ENCODE peak calls at places on chromosomes 1 and 21, in five cellular contexts. F is IMR-90, N is tibial nerve, A is prostate gland, X is stomach. Y is an unnamed sample.

GRCh38 chr1:45954401-45954847 is 151.0 kb downstream of the MAST2 start:
- DNase-seq in A (peak; percentile 22), N (no peak), F (peak; percentile 82), X (no peak), Y (no peak)

GRCh38 chr1:36802018-36802417 is 232.3 kb downstream of the GRIK3 start:
- DNase-seq in N (no peak), X (no peak), F (no peak), A (no peak), Y (no peak)

GRCh38 chr1:243447844-243448243 is 192.0 kb downstream of the SDCCAG8 start:
- DNase-seq in X (no peak), A (no peak), F (no peak), N (no peak), Y (no peak)

GRCh38 chr1:43766086-43766784 is 58.9 kb downstream of the ST3GAL3 start:
- DNase-seq in F (no peak), X (no peak), N (no peak), A (no peak), Y (no peak)

GRCh38 chr1:93007941-93008577 is 46.8 kb upstream of the DIPK1A start:
- DNase-seq in N (no peak), X (no peak), A (no peak), F (peak; percentile 36), Y (no peak)

GRCh38 chr1:58769809-58770345 is 14.0 kb downstream of the JUN start:
- DNase-seq in X (no peak), F (no peak), N (no peak), A (no peak), Y (no peak)

GRCh38 chr1:182229907-182230522 is 161.6 kb downstream of the GLUL start:
- DNase-seq in A (no peak), F (no peak), N (no peak), X (no peak), Y (no peak)

GRCh38 chr1:231724876-231725647 is 98.5 kb downstream of the DISC1 start:
- DNase-seq in A (no peak), X (no peak), F (peak; percentile 36), N (no peak), Y (peak; percentile 43)

GRCh38 chr1:241605146-241605805 is 34.9 kb downstream of the CHML start:
- DNase-seq in X (no peak), A (no peak), F (no peak), N (no peak), Y (no peak)

GRCh38 chr1:23638188-23638619 is 53.4 kb upstream of the RPL11 start:
- DNase-seq in N (no peak), F (no peak), A (no peak), X (no peak), Y (no peak)

GRCh38 chr1:1431006-1431844 is 4.3 kb upstream of the VWA1 start:
- DNase-seq in N (no peak), A (no peak), X (no peak), F (no peak), Y (no peak)

GRCh38 chr1:204171751-204172178 is 5.6 kb upstream of the REN start:
- DNase-seq in A (no peak), X (no peak), N (no peak), F (peak; percentile 86), Y (no peak)

GRCh38 chr1:56430141-56430839 is 149.1 kb downstream of the PLPP3 start:
- DNase-seq in F (no peak), N (no peak), A (no peak), X (no peak), Y (no peak)

GRCh38 chr1:192805832-192806323 is 3.0 kb upstream of the RGS2 start:
- DNase-seq in N (no peak), F (peak; percentile 91), A (peak; percentile 39), X (no peak), Y (peak; percentile 34)

GRCh38 chr1:206583461-206584264 is 28.6 kb downstream of the EIF2D start:
- DNase-seq in N (peak; percentile 70), X (peak; percentile 83), F (peak; percentile 65), A (peak; percentile 79), Y (peak; percentile 57)

GRCh38 chr1:17826165-17826488 is 71.0 kb downstream of the ACTL8 start:
- DNase-seq in N (no peak), X (peak; percentile 27), A (no peak), F (peak; percentile 17), Y (peak; percentile 30)

GRCh38 chr1:112934562-112934952 is 21.4 kb downstream of the SLC16A1 start:
- DNase-seq in A (peak; percentile 8), F (peak; percentile 23), N (no peak), X (no peak), Y (no peak)

GRCh38 chr1:48488721-48489120 is 16.7 kb upstream of the SPATA6 start:
- DNase-seq in N (no peak), F (no peak), X (no peak), A (no peak), Y (no peak)

GRCh38 chr1:16101618-16102017 is 28.2 kb upstream of the FAM131C start:
- DNase-seq in F (no peak), A (no peak), X (no peak), N (no peak), Y (no peak)

GRCh38 chr1:26530898-26531598 is 1.5 kb downstream of the RPS6KA1 start:
- DNase-seq in X (peak; percentile 81), F (peak; percentile 48), N (no peak), A (peak; percentile 74), Y (peak; percentile 87)

GRCh38 chr1:22296701-22297591 is 154.0 kb upstream of the WNT4 start:
- DNase-seq in X (peak; percentile 22), A (no peak), N (no peak), F (no peak), Y (no peak)

GRCh38 chr1:193417420-193417819 is 231.0 kb upstream of the B3GALT2 start:
- DNase-seq in A (no peak), F (peak; percentile 27), X (no peak), N (no peak), Y (no peak)

DNA sequence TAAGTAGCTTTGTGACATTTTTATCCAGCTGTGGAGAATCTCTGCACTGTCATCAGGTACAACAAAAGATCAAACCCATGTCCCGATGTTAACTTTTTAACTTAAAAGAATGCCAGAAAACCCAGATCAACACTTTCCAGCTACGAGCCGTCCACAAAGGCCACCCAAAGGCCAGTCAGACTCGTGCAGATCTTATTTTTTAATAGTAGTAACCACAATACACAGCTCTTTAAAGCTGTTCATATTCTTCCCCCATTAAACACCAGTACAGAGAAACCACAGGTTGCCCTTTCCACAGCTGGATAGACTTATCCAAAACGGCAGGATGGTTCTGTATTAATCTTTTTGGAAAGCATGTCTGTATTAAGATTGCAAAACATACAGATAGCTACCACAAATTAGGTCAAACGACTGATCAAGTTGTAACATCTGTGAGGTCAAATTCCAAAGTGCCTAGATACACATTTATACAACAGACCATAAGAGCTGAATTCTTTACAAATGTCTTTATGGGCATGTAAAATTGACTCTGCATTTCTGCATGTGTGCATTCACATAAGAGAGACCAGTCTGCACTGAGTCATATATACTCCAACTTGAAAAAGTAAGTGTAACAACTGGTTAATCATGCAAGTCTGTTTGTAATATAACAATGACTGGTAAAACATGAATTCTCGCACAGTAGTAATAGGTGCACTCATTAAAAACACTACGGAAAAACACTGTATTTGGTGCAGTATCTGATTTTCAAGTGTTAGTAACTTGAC is 5.1 kb downstream of the IRF2BP2 start:
- DNase-seq in N (no peak), F (peak; percentile 83), X (no peak), A (no peak), Y (no peak)
- TF ChIP-seq POLR2A in N (no peak), F (no peak), X (no peak), A (peak; percentile 10), Y (no peak)

GRCh38 chr1:149887456-149888159 is 11.8 kb upstream of the BOLA1 start:
- DNase-seq in A (peak; percentile 96), F (peak; percentile 99), N (peak; percentile 61), X (peak; percentile 82), Y (peak; percentile 50)

GRCh38 chr1:149883598-149884247 is 15.6 kb upstream of the BOLA1 start:
- DNase-seq in N (no peak), F (no peak), X (no peak), A (no peak), Y (no peak)

GRCh38 chr1:149884433-149885363 is 14.7 kb upstream of the BOLA1 start:
- DNase-seq in F (peak; percentile 30), X (no peak), N (no peak), A (no peak), Y (no peak)

GRCh38 chr1:149886396-149887195 is 12.8 kb upstream of the BOLA1 start:
- DNase-seq in X (peak; percentile 87), F (peak; percentile 100), N (peak; percentile 70), A (peak; percentile 97), Y (peak; percentile 77)

DNA sequence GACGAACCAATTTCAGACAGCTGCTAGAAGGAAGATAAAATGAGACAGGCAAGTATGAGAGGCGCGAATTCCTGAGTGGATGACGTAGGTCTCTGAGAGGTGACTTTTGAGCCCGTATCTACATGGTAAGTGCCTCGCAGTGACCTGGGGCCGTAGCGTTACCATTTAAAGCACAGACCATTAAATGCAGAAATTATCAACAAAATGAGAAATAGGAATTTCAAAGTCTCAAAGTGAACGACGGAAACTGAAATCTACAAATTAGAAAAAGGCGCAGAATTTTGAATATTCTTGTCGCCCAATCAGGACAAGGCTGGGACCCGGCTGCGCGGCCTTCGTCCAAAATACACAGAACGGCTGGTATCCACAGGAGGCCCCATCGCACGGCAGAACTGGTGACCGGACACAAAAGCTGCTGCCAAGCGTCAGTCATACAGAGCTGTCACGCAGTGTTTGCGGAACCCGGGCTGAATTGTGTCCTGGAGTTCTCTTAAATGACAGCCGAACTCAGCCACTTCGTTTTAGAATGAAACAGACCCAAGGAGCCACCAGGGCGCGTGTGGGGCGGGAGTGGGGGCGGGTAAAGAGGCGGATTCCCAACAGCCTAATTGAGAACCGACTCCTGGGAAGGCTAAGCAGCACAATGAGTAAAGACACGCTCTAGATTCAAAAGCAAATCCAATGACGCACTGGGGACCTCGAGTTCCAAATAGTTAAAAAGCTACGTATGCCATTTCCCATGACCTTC is 13.8 kb upstream of the BOLA1 start:
- DNase-seq in F (peak; percentile 84), A (peak; percentile 91), X (peak; percentile 93), N (peak; percentile 85), Y (no peak)
- TF ChIP-seq POLR2A in F (peak; percentile 91), A (peak; percentile 60), X (no peak), N (peak; percentile 71), Y (peak; percentile 91)

GRCh38 chr1:61053281-61053711 is 29.1 kb upstream of the NFIA start:
- DNase-seq in N (no peak), A (no peak), X (no peak), F (no peak), Y (no peak)

GRCh38 chr1:61052393-61053280 is 29.7 kb upstream of the NFIA start:
- DNase-seq in F (no peak), N (no peak), X (no peak), A (no peak), Y (no peak)

GRCh38 chr1:61049850-61050540 is 32.4 kb upstream of the NFIA start:
- DNase-seq in F (peak; percentile 68), A (peak; percentile 95), X (peak; percentile 96), N (peak; percentile 93), Y (peak; percentile 88)

GRCh38 chr1:61050541-61051454 is 31.6 kb upstream of the NFIA start:
- DNase-seq in N (no peak), X (peak; percentile 49), A (peak; percentile 38), F (no peak), Y (no peak)

GRCh38 chr1:61051455-61052392 is 30.6 kb upstream of the NFIA start:
- DNase-seq in N (no peak), X (no peak), F (no peak), A (no peak), Y (no peak)
- TF ChIP-seq POLR2A in N (no peak), X (no peak), F (no peak), A (no peak), Y (no peak)

DNA sequence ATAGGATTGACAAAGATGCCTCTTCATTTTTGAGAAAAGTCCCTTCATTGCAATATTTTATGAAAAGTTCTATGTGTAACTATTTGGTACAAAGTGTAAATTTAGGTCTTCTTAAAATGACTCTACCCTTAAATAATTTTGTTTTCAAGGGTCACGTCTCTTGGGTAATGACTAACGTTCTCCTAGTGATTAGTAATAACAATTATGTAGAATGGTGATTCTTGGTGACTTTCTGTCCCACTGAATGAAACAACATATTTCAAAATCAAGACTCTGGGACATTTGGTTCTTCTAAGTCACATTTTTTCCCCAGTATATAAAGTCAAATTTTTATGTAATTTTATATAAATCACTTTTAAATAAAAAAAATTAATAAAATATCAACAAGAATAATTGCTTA is 277.5 kb upstream of the ADAMTS5 start:
- DNase-seq in N (no peak), A (no peak), X (no peak), F (peak; percentile 15), Y (no peak)
- TF ChIP-seq POLR2A in N (no peak), A (no peak), X (no peak), F (no peak), Y (no peak)

Y was measured in H54.